ENCODE peak calls at places on chromosomes 6 and 20, in ten cellular contexts. One of them, this sample, is unnamed.

GRCh38 chr6:107879912-107880311 is 55.8 kb upstream of the SCML4 start:
- DNase-seq in pancreas: no peak
- DNase-seq in body of pancreas: no peak
- DNase-seq in A549: no peak
- DNase-seq in HFFc6: no peak
- DNase-seq in testis: no peak
- DNase-seq in transverse colon: no peak
- DNase-seq in neural progenitor cell: no peak
- DNase-seq in Calu3: no peak
- DNase-seq in mesothelial cell of epicardium: no peak
- DNase-seq in this sample: no peak

GRCh38 chr6:26240981-26241770 is 123.8 kb upstream of the BTN3A2 start:
- DNase-seq in Calu3: no peak
- DNase-seq in body of pancreas: no peak
- DNase-seq in pancreas: no peak
- DNase-seq in neural progenitor cell: peak; percentile 45
- DNase-seq in HFFc6: peak; percentile 51
- DNase-seq in mesothelial cell of epicardium: no peak
- DNase-seq in A549: no peak
- DNase-seq in transverse colon: no peak
- DNase-seq in testis: peak; percentile 38
- DNase-seq in this sample: no peak

GRCh38 chr6:56804996-56805395 is 149.9 kb upstream of the BEND6 start:
- DNase-seq in Calu3: no peak
- DNase-seq in body of pancreas: no peak
- DNase-seq in pancreas: no peak
- DNase-seq in A549: peak; percentile 3
- DNase-seq in mesothelial cell of epicardium: no peak
- DNase-seq in testis: no peak
- DNase-seq in HFFc6: peak; percentile 50
- DNase-seq in neural progenitor cell: no peak
- DNase-seq in transverse colon: no peak
- DNase-seq in this sample: no peak

GRCh38 chr6:33207569-33208088 is 671 bp upstream of the RING1 start:
- DNase-seq in body of pancreas: peak; percentile 54
- DNase-seq in testis: peak; percentile 35
- DNase-seq in A549: no peak
- DNase-seq in pancreas: peak; percentile 79
- DNase-seq in transverse colon: peak; percentile 65
- DNase-seq in mesothelial cell of epicardium: peak; percentile 71
- DNase-seq in HFFc6: peak; percentile 24
- DNase-seq in Calu3: peak; percentile 60
- DNase-seq in neural progenitor cell: peak; percentile 74
- DNase-seq in this sample: peak; percentile 32

GRCh38 chr6:19836799-19837510 is at the start of gene ID4:
- DNase-seq in neural progenitor cell: peak; percentile 98
- DNase-seq in transverse colon: peak; percentile 90
- DNase-seq in Calu3: peak; percentile 61
- DNase-seq in A549: peak; percentile 78
- DNase-seq in pancreas: peak; percentile 93
- DNase-seq in mesothelial cell of epicardium: peak; percentile 98
- DNase-seq in HFFc6: peak; percentile 96
- DNase-seq in body of pancreas: peak; percentile 94
- DNase-seq in testis: peak; percentile 97
- DNase-seq in this sample: no peak

GRCh38 chr20:44745560-44746366 is at the start of gene KCNK15:
- DNase-seq in HFFc6: no peak
- DNase-seq in body of pancreas: peak; percentile 46
- DNase-seq in transverse colon: peak; percentile 34
- DNase-seq in neural progenitor cell: peak; percentile 68
- DNase-seq in Calu3: peak; percentile 38
- DNase-seq in mesothelial cell of epicardium: peak; percentile 56
- DNase-seq in A549: no peak
- DNase-seq in testis: peak; percentile 69
- DNase-seq in pancreas: peak; percentile 76
- DNase-seq in this sample: peak; percentile 37

GRCh38 chr6:80181352-80182081 is 75.0 kb downstream of the BCKDHB start:
- DNase-seq in A549: no peak
- DNase-seq in mesothelial cell of epicardium: no peak
- DNase-seq in transverse colon: no peak
- DNase-seq in HFFc6: no peak
- DNase-seq in pancreas: no peak
- DNase-seq in neural progenitor cell: no peak
- DNase-seq in testis: no peak
- DNase-seq in Calu3: peak; percentile 6
- DNase-seq in body of pancreas: no peak
- DNase-seq in this sample: no peak

GRCh38 chr6:4965506-4966389 is 38.1 kb downstream of the RPP40 start:
- DNase-seq in neural progenitor cell: no peak
- DNase-seq in A549: no peak
- DNase-seq in mesothelial cell of epicardium: peak; percentile 34
- DNase-seq in body of pancreas: no peak
- DNase-seq in HFFc6: no peak
- DNase-seq in pancreas: no peak
- DNase-seq in testis: no peak
- DNase-seq in Calu3: no peak
- DNase-seq in transverse colon: no peak
- DNase-seq in this sample: no peak

GRCh38 chr6:41428402-41428994 is 93.1 kb downstream of the NCR2 start:
- DNase-seq in mesothelial cell of epicardium: no peak
- DNase-seq in testis: peak; percentile 42
- DNase-seq in transverse colon: peak; percentile 51
- DNase-seq in body of pancreas: no peak
- DNase-seq in HFFc6: no peak
- DNase-seq in pancreas: no peak
- DNase-seq in Calu3: no peak
- DNase-seq in A549: no peak
- DNase-seq in neural progenitor cell: peak; percentile 50
- DNase-seq in this sample: no peak

GRCh38 chr20:3865152-3865886 is 18.7 kb downstream of the MAVS start:
- DNase-seq in A549: no peak
- DNase-seq in mesothelial cell of epicardium: no peak
- DNase-seq in HFFc6: no peak
- DNase-seq in body of pancreas: no peak
- DNase-seq in transverse colon: no peak
- DNase-seq in pancreas: no peak
- DNase-seq in testis: no peak
- DNase-seq in neural progenitor cell: no peak
- DNase-seq in Calu3: no peak
- DNase-seq in this sample: no peak

GRCh38 chr6:83071023-83071422 is 3.6 kb downstream of the DOP1A start:
- DNase-seq in pancreas: no peak
- DNase-seq in transverse colon: no peak
- DNase-seq in body of pancreas: no peak
- DNase-seq in HFFc6: no peak
- DNase-seq in A549: no peak
- DNase-seq in Calu3: no peak
- DNase-seq in testis: no peak
- DNase-seq in mesothelial cell of epicardium: no peak
- DNase-seq in neural progenitor cell: no peak
- DNase-seq in this sample: peak; percentile 22

GRCh38 chr20:57874141-57874540 is 164.3 kb upstream of the PMEPA1 start:
- DNase-seq in Calu3: no peak
- DNase-seq in neural progenitor cell: no peak
- DNase-seq in pancreas: no peak
- DNase-seq in mesothelial cell of epicardium: peak; percentile 0
- DNase-seq in HFFc6: no peak
- DNase-seq in testis: no peak
- DNase-seq in A549: no peak
- DNase-seq in body of pancreas: no peak
- DNase-seq in transverse colon: no peak
- DNase-seq in this sample: no peak

GRCh38 chr20:43744966-43745733 is 18.3 kb upstream of the GTSF1L start:
- DNase-seq in body of pancreas: peak; percentile 18
- DNase-seq in transverse colon: peak; percentile 21
- DNase-seq in Calu3: peak; percentile 31
- DNase-seq in mesothelial cell of epicardium: no peak
- DNase-seq in A549: no peak
- DNase-seq in HFFc6: no peak
- DNase-seq in testis: peak; percentile 20
- DNase-seq in neural progenitor cell: peak; percentile 36
- DNase-seq in pancreas: no peak
- DNase-seq in this sample: no peak

GRCh38 chr6:142474446-142475289 is 172.9 kb downstream of the ADGRG6 start:
- DNase-seq in HFFc6: peak; percentile 59
- DNase-seq in neural progenitor cell: peak; percentile 81
- DNase-seq in pancreas: peak; percentile 59
- DNase-seq in testis: peak; percentile 21
- DNase-seq in A549: peak; percentile 28
- DNase-seq in body of pancreas: peak; percentile 19
- DNase-seq in Calu3: peak; percentile 62
- DNase-seq in mesothelial cell of epicardium: peak; percentile 53
- DNase-seq in transverse colon: no peak
- DNase-seq in this sample: no peak

GRCh38 chr6:169559001-169559441 is 142.8 kb downstream of the WDR27 start:
- DNase-seq in transverse colon: no peak
- DNase-seq in neural progenitor cell: no peak
- DNase-seq in Calu3: no peak
- DNase-seq in mesothelial cell of epicardium: no peak
- DNase-seq in body of pancreas: no peak
- DNase-seq in HFFc6: peak; percentile 54
- DNase-seq in testis: no peak
- DNase-seq in pancreas: no peak
- DNase-seq in A549: no peak
- DNase-seq in this sample: no peak

DNA sequence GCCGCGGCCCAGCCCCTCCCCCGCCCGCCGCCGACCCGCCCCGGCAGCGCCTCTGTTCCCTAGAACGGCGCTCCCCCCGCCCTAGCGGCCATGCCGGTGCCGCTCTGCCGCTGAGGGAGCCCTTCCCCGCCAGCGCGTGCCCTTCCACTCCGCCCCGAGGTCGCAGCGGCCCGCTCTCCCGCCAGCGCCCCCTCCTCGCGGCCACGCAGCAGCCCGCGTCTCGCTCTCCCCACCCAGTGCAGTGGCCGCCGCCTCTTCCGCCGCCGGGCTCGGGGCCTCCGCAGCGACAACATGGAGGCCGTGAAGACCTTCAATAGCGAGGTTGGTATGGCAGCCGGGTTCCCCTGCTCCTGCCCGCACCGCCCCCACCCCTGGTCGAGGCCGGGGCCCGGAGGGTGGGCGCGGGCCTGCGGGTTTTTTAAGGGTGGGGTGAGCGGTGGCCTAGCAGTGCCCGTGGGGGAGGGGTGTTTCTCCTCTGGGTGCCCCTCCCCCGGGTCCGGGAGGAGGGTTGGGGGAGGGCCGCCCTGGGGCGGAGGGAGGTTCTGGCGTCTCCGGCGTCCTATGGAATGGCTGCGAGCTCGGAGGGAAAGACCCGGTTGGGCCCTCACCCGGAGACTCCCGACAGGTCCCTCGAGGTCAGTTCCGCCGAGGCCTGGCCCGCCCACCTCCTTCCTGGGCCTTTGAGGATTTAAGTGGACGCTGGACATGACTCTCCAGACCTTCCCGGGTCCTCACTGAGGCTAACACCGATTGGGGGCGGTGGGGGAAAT is 579 bp downstream of the SCAF8 start:
- DNase-seq in mesothelial cell of epicardium: peak; percentile 92
- DNase-seq in A549: peak; percentile 93
- DNase-seq in neural progenitor cell: peak; percentile 96
- DNase-seq in transverse colon: peak; percentile 96
- DNase-seq in pancreas: peak; percentile 92
- DNase-seq in testis: peak; percentile 98
- DNase-seq in HFFc6: peak; percentile 95
- DNase-seq in body of pancreas: peak; percentile 96
- DNase-seq in Calu3: peak; percentile 92
- DNase-seq in this sample: peak; percentile 82
- TF ChIP-seq CTCF in mesothelial cell of epicardium: no peak
- TF ChIP-seq CTCF in A549: no peak
- TF ChIP-seq CTCF in neural progenitor cell: no peak
- TF ChIP-seq CTCF in transverse colon: peak; percentile 23
- TF ChIP-seq CTCF in pancreas: no peak
- TF ChIP-seq CTCF in testis: no peak
- TF ChIP-seq CTCF in HFFc6: no peak
- TF ChIP-seq CTCF in body of pancreas: no peak
- TF ChIP-seq CTCF in Calu3: no peak
- TF ChIP-seq CTCF in this sample: no peak

GRCh38 chr20:46544576-46544975 is 5.9 kb downstream of the OCSTAMP start:
- DNase-seq in mesothelial cell of epicardium: no peak
- DNase-seq in neural progenitor cell: no peak
- DNase-seq in pancreas: no peak
- DNase-seq in body of pancreas: no peak
- DNase-seq in A549: no peak
- DNase-seq in transverse colon: no peak
- DNase-seq in HFFc6: no peak
- DNase-seq in testis: no peak
- DNase-seq in Calu3: no peak
- DNase-seq in this sample: no peak
- TF ChIP-seq CTCF in mesothelial cell of epicardium: no peak
- TF ChIP-seq CTCF in neural progenitor cell: no peak
- TF ChIP-seq CTCF in pancreas: no peak
- TF ChIP-seq CTCF in body of pancreas: no peak
- TF ChIP-seq CTCF in A549: no peak
- TF ChIP-seq CTCF in transverse colon: no peak
- TF ChIP-seq CTCF in HFFc6: no peak
- TF ChIP-seq CTCF in testis: no peak
- TF ChIP-seq CTCF in Calu3: no peak
- TF ChIP-seq CTCF in this sample: no peak

DNA sequence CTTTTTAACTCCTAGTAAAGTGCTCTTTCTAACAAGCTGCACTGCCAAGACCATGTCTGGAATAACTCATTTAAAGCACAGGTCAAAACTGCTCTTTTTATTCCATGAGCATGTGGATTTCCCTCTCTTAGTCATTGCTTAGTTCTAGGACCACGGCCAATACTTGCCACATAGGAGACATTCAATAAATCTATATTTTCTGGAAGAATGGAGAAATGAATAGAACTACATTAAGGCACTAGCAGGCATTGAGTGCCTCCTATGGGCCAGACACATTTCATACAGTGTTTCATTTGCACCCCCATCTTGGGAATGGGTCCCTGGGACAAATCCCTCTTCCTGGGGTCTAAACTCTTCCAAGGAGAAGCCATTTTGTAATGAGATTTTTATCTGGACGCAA is 552.8 kb upstream of the CITED2 start:
- DNase-seq in neural progenitor cell: no peak
- DNase-seq in A549: no peak
- DNase-seq in testis: no peak
- DNase-seq in body of pancreas: no peak
- DNase-seq in pancreas: no peak
- DNase-seq in Calu3: no peak
- DNase-seq in mesothelial cell of epicardium: no peak
- DNase-seq in HFFc6: peak; percentile 81
- DNase-seq in transverse colon: no peak
- DNase-seq in this sample: no peak
- TF ChIP-seq CTCF in neural progenitor cell: peak; percentile 35
- TF ChIP-seq CTCF in A549: no peak
- TF ChIP-seq CTCF in testis: no peak
- TF ChIP-seq CTCF in body of pancreas: peak; percentile 26
- TF ChIP-seq CTCF in pancreas: no peak
- TF ChIP-seq CTCF in Calu3: no peak
- TF ChIP-seq CTCF in mesothelial cell of epicardium: no peak
- TF ChIP-seq CTCF in HFFc6: peak; percentile 71
- TF ChIP-seq CTCF in transverse colon: peak; percentile 41
- TF ChIP-seq CTCF in this sample: no peak

DNA sequence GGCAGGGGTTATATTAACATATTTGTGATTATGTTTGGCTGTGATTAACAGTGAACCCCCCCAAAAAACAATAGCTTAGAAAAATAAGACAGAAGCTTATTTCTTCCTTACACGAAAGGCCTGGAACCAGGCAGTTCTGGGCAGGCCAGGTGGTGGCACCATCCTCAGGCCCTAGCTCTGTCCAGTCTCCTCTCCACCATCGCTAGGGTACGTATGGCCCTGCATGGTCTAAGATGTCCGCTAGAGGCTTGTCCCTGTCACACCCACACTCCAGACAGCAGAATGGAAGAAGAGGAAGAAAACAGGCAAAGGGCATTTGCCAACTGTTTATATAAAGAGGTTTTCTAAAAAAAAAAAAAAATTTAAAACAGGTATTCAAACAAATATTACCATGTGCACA is 6.6 kb downstream of the TGM3 start:
- DNase-seq in A549: no peak
- DNase-seq in Calu3: no peak
- DNase-seq in neural progenitor cell: no peak
- DNase-seq in HFFc6: no peak
- DNase-seq in transverse colon: no peak
- DNase-seq in pancreas: no peak
- DNase-seq in testis: no peak
- DNase-seq in mesothelial cell of epicardium: no peak
- DNase-seq in body of pancreas: no peak
- DNase-seq in this sample: no peak
- TF ChIP-seq CTCF in A549: no peak
- TF ChIP-seq CTCF in Calu3: no peak
- TF ChIP-seq CTCF in neural progenitor cell: no peak
- TF ChIP-seq CTCF in HFFc6: no peak
- TF ChIP-seq CTCF in transverse colon: no peak
- TF ChIP-seq CTCF in pancreas: no peak
- TF ChIP-seq CTCF in testis: no peak
- TF ChIP-seq CTCF in mesothelial cell of epicardium: no peak
- TF ChIP-seq CTCF in body of pancreas: no peak
- TF ChIP-seq CTCF in this sample: no peak

This sample was measured in activated B cell treated with CpG ODN at 0.5 μM for 24 hours.